ENCODE peak calls at places on chromosomes 7 and 10, in five cellular contexts. One of them, this sample, is unnamed.

GRCh38 chr10:124596914-124597676 is 135.5 kb downstream of the LHPP start:
- DNase-seq in KBM-7: no peak
- DNase-seq in H54: no peak
- DNase-seq in activated naive CD4-positive, alpha-beta T cell: no peak
- DNase-seq in body of pancreas: no peak
- DNase-seq in this sample: no peak

GRCh38 chr7:43071604-43072003 is 40.8 kb upstream of the HECW1 start:
- DNase-seq in body of pancreas: no peak
- DNase-seq in activated naive CD4-positive, alpha-beta T cell: no peak
- DNase-seq in H54: no peak
- DNase-seq in KBM-7: peak
- DNase-seq in this sample: no peak

GRCh38 chr7:28687631-28688030 is 270.5 kb downstream of the TRIL start:
- DNase-seq in activated naive CD4-positive, alpha-beta T cell: no peak
- DNase-seq in KBM-7: peak
- DNase-seq in body of pancreas: no peak
- DNase-seq in H54: no peak
- DNase-seq in this sample: no peak

GRCh38 chr10:5818894-5819293 is 5.7 kb upstream of the GDI2 start:
- DNase-seq in body of pancreas: peak
- DNase-seq in KBM-7: no peak
- DNase-seq in H54: no peak
- DNase-seq in activated naive CD4-positive, alpha-beta T cell: no peak
- DNase-seq in this sample: no peak

GRCh38 chr10:112532053-112532658 is 85.1 kb downstream of the VTI1A start:
- DNase-seq in activated naive CD4-positive, alpha-beta T cell: no peak
- DNase-seq in body of pancreas: no peak
- DNase-seq in H54: no peak
- DNase-seq in KBM-7: no peak
- DNase-seq in this sample: no peak

GRCh38 chr10:129114588-129114987 is 352.5 kb upstream of the MGMT start:
- DNase-seq in body of pancreas: no peak
- DNase-seq in KBM-7: no peak
- DNase-seq in H54: no peak
- DNase-seq in activated naive CD4-positive, alpha-beta T cell: no peak
- DNase-seq in this sample: no peak

GRCh38 chr7:38973760-38974159 is 3.9 kb upstream of the POU6F2 start:
- DNase-seq in KBM-7: no peak
- DNase-seq in H54: no peak
- DNase-seq in activated naive CD4-positive, alpha-beta T cell: no peak
- DNase-seq in body of pancreas: no peak
- DNase-seq in this sample: no peak

GRCh38 chr7:134356421-134356936 is 39.7 kb upstream of the SLC35B4 start:
- DNase-seq in KBM-7: no peak
- DNase-seq in body of pancreas: no peak
- DNase-seq in H54: no peak
- DNase-seq in activated naive CD4-positive, alpha-beta T cell: no peak
- DNase-seq in this sample: no peak

GRCh38 chr7:106022193-106022821 is 59.2 kb downstream of the CDHR3 start:
- DNase-seq in body of pancreas: peak
- DNase-seq in activated naive CD4-positive, alpha-beta T cell: peak
- DNase-seq in H54: no peak
- DNase-seq in KBM-7: peak
- DNase-seq in this sample: no peak

GRCh38 chr7:28190077-28190476 is 9.5 kb upstream of the JAZF1 start:
- DNase-seq in H54: no peak
- DNase-seq in KBM-7: no peak
- DNase-seq in body of pancreas: no peak
- DNase-seq in activated naive CD4-positive, alpha-beta T cell: no peak
- DNase-seq in this sample: no peak

GRCh38 chr7:143281529-143281928 is 3.2 kb upstream of the TMEM139 start:
- DNase-seq in H54: no peak
- DNase-seq in body of pancreas: no peak
- DNase-seq in KBM-7: no peak
- DNase-seq in activated naive CD4-positive, alpha-beta T cell: no peak
- DNase-seq in this sample: no peak

GRCh38 chr7:51080622-51081269 is 235.9 kb downstream of the COBL start:
- DNase-seq in activated naive CD4-positive, alpha-beta T cell: no peak
- DNase-seq in KBM-7: no peak
- DNase-seq in body of pancreas: no peak
- DNase-seq in H54: no peak
- DNase-seq in this sample: no peak

GRCh38 chr7:104156842-104157277 is 51.0 kb downstream of the ORC5 start:
- DNase-seq in KBM-7: peak
- DNase-seq in H54: no peak
- DNase-seq in body of pancreas: no peak
- DNase-seq in activated naive CD4-positive, alpha-beta T cell: no peak
- DNase-seq in this sample: no peak

GRCh38 chr7:21542891-21543527 is at the start of gene DNAH11:
- DNase-seq in activated naive CD4-positive, alpha-beta T cell: no peak
- DNase-seq in body of pancreas: peak
- DNase-seq in KBM-7: no peak
- DNase-seq in H54: no peak
- DNase-seq in this sample: no peak

This sample was measured in pulmonary artery endothelial cell.